ENCODE peak calls at places on chromosomes 2 and 18, in seven cellular contexts. V, N, L, B, H, I and W are unnamed samples.

GRCh38 chr18:73669299-73669698 is 478.3 kb downstream of the FBXO15 start:
- DNase-seq in L (peak; percentile 81), B (no peak), H (no peak), N (peak; percentile 4), V (peak; percentile 28), I (no peak), W (no peak)

GRCh38 chr2:20796374-20796791 is 26.5 kb downstream of the LDAH start:
- DNase-seq in L (peak; percentile 73), N (no peak), V (peak; percentile 22), H (no peak), B (no peak), I (peak; percentile 40), W (no peak)

GRCh38 chr18:12236934-12237832 is 17.0 kb upstream of the CIDEA start:
- DNase-seq in B (peak; percentile 20), H (peak; percentile 90), N (peak; percentile 40), L (peak; percentile 55), I (peak; percentile 82), V (peak; percentile 55), W (peak; percentile 89)

GRCh38 chr2:191894681-191895147 is 47.8 kb upstream of the CAVIN2 start:
- DNase-seq in N (no peak), H (no peak), V (peak; percentile 79), L (peak; percentile 86), B (no peak), I (no peak), W (no peak)

GRCh38 chr2:126495189-126495588 is 160.8 kb upstream of the GYPC start:
- DNase-seq in L (no peak), I (no peak), V (no peak), B (no peak), N (no peak), H (no peak), W (no peak)

GRCh38 chr2:105261061-105261460 is 19.5 kb downstream of the GPR45 start:
- DNase-seq in L (peak; percentile 93), H (no peak), N (no peak), B (no peak), V (peak; percentile 93), I (no peak), W (no peak)

GRCh38 chr18:8272254-8272653 is 337.0 kb upstream of the RAB12 start:
- DNase-seq in B (no peak), I (no peak), L (no peak), V (no peak), H (no peak), N (no peak), W (no peak)

GRCh38 chr2:64330691-64331429 is 123.1 kb upstream of the LGALSL start:
- DNase-seq in V (peak; percentile 80), I (peak; percentile 77), L (peak; percentile 85), N (peak; percentile 58), H (peak; percentile 84), B (peak; percentile 93), W (peak; percentile 83)